ENCODE peak calls at places on chromosomes 1 and 21, in nine cellular contexts. One of them, this sample, is unnamed.
A peak's percentile ranks its signal among the peaks of the same experiment; 100 is the strongest.

GRCh38 chr21:29163381-29164115 is 33.1 kb downstream of the MAP3K7CL start:
- DNase-seq in GM23248: peak; percentile 44
- DNase-seq in GM23338: no peak
- DNase-seq in neural progenitor cell: no peak
- DNase-seq in OCI-LY7: no peak
- DNase-seq in HCT116: no peak
- DNase-seq in SK-N-SH: no peak
- DNase-seq in PC-3: no peak
- DNase-seq in MM.1S: no peak
- DNase-seq in this sample: no peak

GRCh38 chr1:194052514-194053333 is 866.3 kb upstream of the B3GALT2 start:
- DNase-seq in GM23248: no peak
- DNase-seq in GM23338: no peak
- DNase-seq in neural progenitor cell: no peak
- DNase-seq in OCI-LY7: no peak
- DNase-seq in HCT116: no peak
- DNase-seq in SK-N-SH: no peak
- DNase-seq in PC-3: no peak
- DNase-seq in MM.1S: peak; percentile 32
- DNase-seq in this sample: no peak

GRCh38 chr1:231933711-231934626 is 307.4 kb downstream of the DISC1 start:
- DNase-seq in GM23248: no peak
- DNase-seq in GM23338: no peak
- DNase-seq in neural progenitor cell: no peak
- DNase-seq in OCI-LY7: no peak
- DNase-seq in HCT116: no peak
- DNase-seq in SK-N-SH: no peak
- DNase-seq in PC-3: no peak
- DNase-seq in MM.1S: no peak
- DNase-seq in this sample: peak; percentile 24

GRCh38 chr1:20449736-20450311 is 36.2 kb downstream of the CAMK2N1 start:
- DNase-seq in GM23248: peak; percentile 80
- DNase-seq in GM23338: no peak
- DNase-seq in neural progenitor cell: no peak
- DNase-seq in OCI-LY7: no peak
- DNase-seq in HCT116: no peak
- DNase-seq in SK-N-SH: no peak
- DNase-seq in PC-3: peak; percentile 59
- DNase-seq in MM.1S: no peak
- DNase-seq in this sample: no peak

GRCh38 chr1:201016211-201016651 is 7.3 kb downstream of the KIF21B start:
- DNase-seq in GM23248: peak; percentile 51
- DNase-seq in GM23338: no peak
- DNase-seq in neural progenitor cell: no peak
- DNase-seq in OCI-LY7: no peak
- DNase-seq in HCT116: no peak
- DNase-seq in SK-N-SH: peak; percentile 78
- DNase-seq in PC-3: peak; percentile 42
- DNase-seq in MM.1S: no peak
- DNase-seq in this sample: peak; percentile 57

GRCh38 chr21:29321217-29321616 is 22.5 kb downstream of the BACH1 start:
- DNase-seq in GM23248: no peak
- DNase-seq in GM23338: no peak
- DNase-seq in neural progenitor cell: no peak
- DNase-seq in OCI-LY7: no peak
- DNase-seq in HCT116: no peak
- DNase-seq in SK-N-SH: no peak
- DNase-seq in PC-3: no peak
- DNase-seq in MM.1S: no peak
- DNase-seq in this sample: no peak

GRCh38 chr1:234916840-234917239 is 211.8 kb downstream of the TOMM20 start:
- DNase-seq in GM23248: no peak
- DNase-seq in GM23338: no peak
- DNase-seq in neural progenitor cell: no peak
- DNase-seq in OCI-LY7: no peak
- DNase-seq in HCT116: no peak
- DNase-seq in SK-N-SH: no peak
- DNase-seq in PC-3: no peak
- DNase-seq in MM.1S: no peak
- DNase-seq in this sample: no peak

GRCh38 chr1:46522184-46522968 is 29.1 kb downstream of the KNCN start:
- DNase-seq in GM23248: peak; percentile 91
- DNase-seq in GM23338: no peak
- DNase-seq in neural progenitor cell: peak; percentile 39
- DNase-seq in OCI-LY7: no peak
- DNase-seq in HCT116: no peak
- DNase-seq in SK-N-SH: no peak
- DNase-seq in PC-3: peak; percentile 63
- DNase-seq in MM.1S: no peak
- DNase-seq in this sample: peak; percentile 49

GRCh38 chr1:45101947-45102346 is 89.9 kb downstream of the UROD start:
- DNase-seq in GM23248: no peak
- DNase-seq in GM23338: no peak
- DNase-seq in neural progenitor cell: no peak
- DNase-seq in OCI-LY7: no peak
- DNase-seq in HCT116: no peak
- DNase-seq in SK-N-SH: no peak
- DNase-seq in PC-3: no peak
- DNase-seq in MM.1S: no peak
- DNase-seq in this sample: no peak

GRCh38 chr1:201328576-201328975 is 45.3 kb downstream of the PKP1 start:
- DNase-seq in GM23248: no peak
- DNase-seq in GM23338: no peak
- DNase-seq in neural progenitor cell: no peak
- DNase-seq in OCI-LY7: no peak
- DNase-seq in HCT116: no peak
- DNase-seq in SK-N-SH: no peak
- DNase-seq in PC-3: no peak
- DNase-seq in MM.1S: no peak
- DNase-seq in this sample: peak; percentile 34

GRCh38 chr1:204846546-204846945 is 24.1 kb upstream of the NFASC start:
- DNase-seq in GM23248: no peak
- DNase-seq in GM23338: no peak
- DNase-seq in neural progenitor cell: no peak
- DNase-seq in OCI-LY7: no peak
- DNase-seq in HCT116: no peak
- DNase-seq in SK-N-SH: no peak
- DNase-seq in PC-3: no peak
- DNase-seq in MM.1S: no peak
- DNase-seq in this sample: no peak

GRCh38 chr1:29354511-29355098 is 118.3 kb downstream of the PTPRU start:
- DNase-seq in GM23248: no peak
- DNase-seq in GM23338: no peak
- DNase-seq in neural progenitor cell: no peak
- DNase-seq in OCI-LY7: no peak
- DNase-seq in HCT116: no peak
- DNase-seq in SK-N-SH: no peak
- DNase-seq in PC-3: no peak
- DNase-seq in MM.1S: no peak
- DNase-seq in this sample: no peak

DNA sequence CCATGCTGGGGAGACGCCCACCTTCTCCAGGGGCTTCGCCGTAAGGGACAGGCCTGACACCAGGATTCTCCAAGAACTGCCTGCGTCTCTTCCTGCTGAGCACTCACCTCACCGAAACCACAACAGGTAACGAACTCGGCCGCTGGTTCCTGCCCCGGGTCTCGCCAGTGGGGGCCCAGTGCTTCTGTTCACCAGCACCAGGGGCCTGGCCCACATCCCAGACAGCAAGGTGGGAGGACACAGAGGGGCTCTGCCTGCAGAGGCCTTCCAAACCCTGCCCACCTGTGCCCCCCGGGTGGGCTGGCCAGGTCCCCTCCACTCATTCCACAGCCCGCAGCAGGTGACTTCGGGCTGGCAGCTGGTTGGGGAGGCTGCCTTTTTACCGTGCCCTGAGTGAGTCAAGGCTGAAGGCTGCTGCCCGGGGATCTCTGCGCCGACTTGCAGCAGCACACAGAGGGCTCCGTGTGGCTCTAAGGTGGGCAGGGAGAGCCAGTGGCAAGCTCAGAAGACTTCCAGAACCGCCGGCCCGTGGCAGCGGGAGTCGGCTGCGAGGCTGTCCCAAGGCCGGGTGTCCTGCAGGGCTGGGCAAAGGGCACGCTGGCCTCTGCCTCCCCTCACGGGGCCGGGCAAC is 14.7 kb upstream of the COL18A1 start:
- DNase-seq in GM23248: no peak
- DNase-seq in GM23338: no peak
- DNase-seq in neural progenitor cell: no peak
- DNase-seq in OCI-LY7: no peak
- DNase-seq in HCT116: no peak
- DNase-seq in SK-N-SH: no peak
- DNase-seq in PC-3: no peak
- DNase-seq in MM.1S: no peak
- DNase-seq in this sample: no peak
- H2AFZ ChIP-seq in GM23248: no peak overlapping the region
- H2AFZ ChIP-seq in GM23338: no peak overlapping the region
- H2AFZ ChIP-seq in neural progenitor cell: no peak overlapping the region
- H2AFZ ChIP-seq in OCI-LY7: no peak overlapping the region
- H2AFZ ChIP-seq in HCT116: no peak overlapping the region
- H2AFZ ChIP-seq in SK-N-SH: no peak overlapping the region
- H2AFZ ChIP-seq in PC-3: no peak overlapping the region
- H2AFZ ChIP-seq in MM.1S: no peak overlapping the region
- H2AFZ ChIP-seq in this sample: no peak overlapping the region

DNA sequence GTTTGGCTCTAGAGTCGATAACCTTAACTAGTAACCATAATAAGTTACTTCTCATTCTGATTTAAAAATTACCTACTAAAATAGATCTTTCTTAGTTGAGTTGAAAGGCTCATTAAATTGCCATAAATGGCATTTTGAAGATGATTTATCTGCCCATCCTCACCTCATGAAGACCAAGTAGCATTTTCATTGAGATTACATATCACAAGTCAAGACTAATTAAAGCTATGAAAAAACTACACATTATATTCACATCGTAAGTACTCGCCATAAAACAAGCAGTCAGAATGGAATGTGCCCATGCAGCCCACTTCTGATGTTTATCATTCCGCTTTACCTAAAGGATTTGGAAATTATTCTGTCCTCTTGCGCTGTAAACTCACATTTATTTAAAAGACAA is 212.0 kb downstream of the COL11A1 start:
- DNase-seq in GM23248: no peak
- DNase-seq in GM23338: no peak
- DNase-seq in neural progenitor cell: no peak
- DNase-seq in OCI-LY7: no peak
- DNase-seq in HCT116: no peak
- DNase-seq in SK-N-SH: no peak
- DNase-seq in PC-3: peak; percentile 13
- DNase-seq in MM.1S: no peak
- DNase-seq in this sample: no peak
- H3K4me2 ChIP-seq in GM23248: no peak overlapping the region
- H3K4me2 ChIP-seq in GM23338: no peak overlapping the region
- H3K4me2 ChIP-seq in neural progenitor cell: no peak overlapping the region
- H3K4me2 ChIP-seq in OCI-LY7: no peak overlapping the region
- H3K4me2 ChIP-seq in HCT116: no peak overlapping the region
- H3K4me2 ChIP-seq in SK-N-SH: no peak overlapping the region
- H3K4me2 ChIP-seq in PC-3: peak overlapping the region; percentile 1
- H3K4me2 ChIP-seq in MM.1S: no peak overlapping the region
- H3K4me2 ChIP-seq in this sample: no peak overlapping the region

GRCh38 chr21:43192501-43193081 is 23.8 kb downstream of the CRYAA start:
- DNase-seq in GM23248: no peak
- DNase-seq in GM23338: no peak
- DNase-seq in neural progenitor cell: no peak
- DNase-seq in OCI-LY7: no peak
- DNase-seq in HCT116: no peak
- DNase-seq in SK-N-SH: no peak
- DNase-seq in PC-3: no peak
- DNase-seq in MM.1S: no peak
- DNase-seq in this sample: no peak

GRCh38 chr21:43191971-43192370 is 23.2 kb downstream of the CRYAA start:
- DNase-seq in GM23248: no peak
- DNase-seq in GM23338: no peak
- DNase-seq in neural progenitor cell: no peak
- DNase-seq in OCI-LY7: no peak
- DNase-seq in HCT116: no peak
- DNase-seq in SK-N-SH: no peak
- DNase-seq in PC-3: no peak
- DNase-seq in MM.1S: no peak
- DNase-seq in this sample: no peak

GRCh38 chr21:43189936-43190335 is 21.1 kb downstream of the CRYAA start:
- DNase-seq in GM23248: no peak
- DNase-seq in GM23338: no peak
- DNase-seq in neural progenitor cell: no peak
- DNase-seq in OCI-LY7: no peak
- DNase-seq in HCT116: no peak
- DNase-seq in SK-N-SH: no peak
- DNase-seq in PC-3: no peak
- DNase-seq in MM.1S: no peak
- DNase-seq in this sample: no peak

GRCh38 chr21:43190544-43191340 is 21.9 kb downstream of the CRYAA start:
- DNase-seq in GM23248: no peak
- DNase-seq in GM23338: no peak
- DNase-seq in neural progenitor cell: no peak
- DNase-seq in OCI-LY7: no peak
- DNase-seq in HCT116: no peak
- DNase-seq in SK-N-SH: no peak
- DNase-seq in PC-3: no peak
- DNase-seq in MM.1S: no peak
- DNase-seq in this sample: no peak

GRCh38 chr21:43191521-43191920 is 22.7 kb downstream of the CRYAA start:
- DNase-seq in GM23248: no peak
- DNase-seq in GM23338: no peak
- DNase-seq in neural progenitor cell: no peak
- DNase-seq in OCI-LY7: no peak
- DNase-seq in HCT116: no peak
- DNase-seq in SK-N-SH: no peak
- DNase-seq in PC-3: no peak
- DNase-seq in MM.1S: no peak
- DNase-seq in this sample: no peak
- TF ChIP-seq EZH2phosphoT487 in GM23248: no peak
- TF ChIP-seq EZH2phosphoT487 in GM23338: no peak
- TF ChIP-seq EZH2phosphoT487 in neural progenitor cell: no peak
- TF ChIP-seq EZH2phosphoT487 in OCI-LY7: no peak
- TF ChIP-seq EZH2phosphoT487 in HCT116: no peak
- TF ChIP-seq EZH2phosphoT487 in SK-N-SH: no peak
- TF ChIP-seq EZH2phosphoT487 in PC-3: no peak
- TF ChIP-seq EZH2phosphoT487 in MM.1S: no peak
- TF ChIP-seq EZH2phosphoT487 in this sample: no peak

GRCh38 chr1:30929944-30930525 is 21.5 kb upstream of the SDC3 start:
- DNase-seq in GM23248: peak; percentile 10
- DNase-seq in GM23338: no peak
- DNase-seq in neural progenitor cell: no peak
- DNase-seq in OCI-LY7: no peak
- DNase-seq in HCT116: no peak
- DNase-seq in SK-N-SH: no peak
- DNase-seq in PC-3: no peak
- DNase-seq in MM.1S: no peak
- DNase-seq in this sample: no peak
- H2AFZ ChIP-seq in GM23248: no peak overlapping the region
- H2AFZ ChIP-seq in GM23338: no peak overlapping the region
- H2AFZ ChIP-seq in neural progenitor cell: no peak overlapping the region
- H2AFZ ChIP-seq in OCI-LY7: no peak overlapping the region
- H2AFZ ChIP-seq in HCT116: no peak overlapping the region
- H2AFZ ChIP-seq in SK-N-SH: no peak overlapping the region
- H2AFZ ChIP-seq in PC-3: no peak overlapping the region
- H2AFZ ChIP-seq in MM.1S: no peak overlapping the region
- H2AFZ ChIP-seq in this sample: no peak overlapping the region

GRCh38 chr1:8398677-8399076 is 80.8 kb downstream of the SLC45A1 start:
- DNase-seq in GM23248: no peak
- DNase-seq in GM23338: no peak
- DNase-seq in neural progenitor cell: no peak
- DNase-seq in OCI-LY7: peak; percentile 33
- DNase-seq in HCT116: no peak
- DNase-seq in SK-N-SH: no peak
- DNase-seq in PC-3: no peak
- DNase-seq in MM.1S: no peak
- DNase-seq in this sample: no peak
- H3K4me2 ChIP-seq in GM23248: no peak overlapping the region
- H3K4me2 ChIP-seq in GM23338: no peak overlapping the region
- H3K4me2 ChIP-seq in neural progenitor cell: no peak overlapping the region
- H3K4me2 ChIP-seq in OCI-LY7: peak overlapping the region; percentile 74
- H3K4me2 ChIP-seq in HCT116: no peak overlapping the region
- H3K4me2 ChIP-seq in SK-N-SH: no peak overlapping the region
- H3K4me2 ChIP-seq in PC-3: no peak overlapping the region
- H3K4me2 ChIP-seq in MM.1S: peak overlapping the region; percentile 53
- H3K4me2 ChIP-seq in this sample: no peak overlapping the region